ENCODE peak calls at places on chromosomes 6 and 20, in six cellular contexts. T is lower lobe of right lung, B is body of pancreas, S is A549, X is MM.1S, M is cardiac fibroblast. K is an unnamed sample.
A peak's percentile ranks its signal among the peaks of the same experiment; 100 is the strongest.

GRCh38 chr6:36029464-36029863 is 1.9 kb downstream of the MAPK14 start:
- DNase-seq in T (no peak), B (no peak), S (no peak), X (no peak), M (peak; percentile 91), K (no peak)

GRCh38 chr6:51398064-51398740 is 579.5 kb downstream of the TFAP2B start:
- DNase-seq in T (peak; percentile 47), B (no peak), S (no peak), X (no peak), M (no peak), K (no peak)

GRCh38 chr6:50270427-50270826 is 220.7 kb upstream of the DEFB112 start:
- DNase-seq in T (no peak), B (no peak), S (no peak), X (no peak), M (no peak), K (no peak)

GRCh38 chr6:77368660-77369313 is 94.5 kb downstream of the HTR1B start:
- DNase-seq in T (peak; percentile 72), B (peak; percentile 74), S (no peak), X (peak; percentile 28), M (peak; percentile 28), K (no peak)

GRCh38 chr6:15148356-15149058 is 97.4 kb upstream of the JARID2 start:
- DNase-seq in T (no peak), B (no peak), S (no peak), X (no peak), M (peak; percentile 14), K (no peak)

GRCh38 chr6:36838896-36839818 is at the start of gene CPNE5:
- DNase-seq in T (no peak), B (no peak), S (no peak), X (no peak), M (no peak), K (no peak)

GRCh38 chr6:56906752-56907151 is 48.2 kb upstream of the BEND6 start:
- DNase-seq in T (no peak), B (no peak), S (no peak), X (no peak), M (no peak), K (no peak)

GRCh38 chr20:58094160-58094559 is 134.3 kb downstream of the ANKRD60 start:
- DNase-seq in T (no peak), B (no peak), S (no peak), X (no peak), M (no peak), K (no peak)

GRCh38 chr6:128519931-128520435 is 416 bp downstream of the PTPRK start:
- DNase-seq in T (peak; percentile 70), B (peak; percentile 71), S (no peak), X (peak; percentile 42), M (no peak), K (peak; percentile 59)

GRCh38 chr6:105550961-105551625 is 148.2 kb upstream of the PREP start:
- DNase-seq in T (no peak), B (no peak), S (no peak), X (no peak), M (no peak), K (no peak)

GRCh38 chr6:159107451-159108260 is 61.5 kb upstream of the FNDC1 start:
- DNase-seq in T (no peak), B (no peak), S (no peak), X (peak; percentile 51), M (no peak), K (no peak)

GRCh38 chr20:16615199-16615598 is 42.0 kb upstream of the KIF16B start:
- DNase-seq in T (no peak), B (no peak), S (no peak), X (no peak), M (peak; percentile 99), K (peak; percentile 43)

GRCh38 chr20:40262219-40262618 is 426.8 kb downstream of the MAFB start:
- DNase-seq in T (no peak), B (no peak), S (no peak), X (no peak), M (no peak), K (no peak)

GRCh38 chr6:37860226-37860839 is 40.8 kb downstream of the ZFAND3 start:
- DNase-seq in T (no peak), B (peak; percentile 41), S (peak; percentile 12), X (peak; percentile 21), M (peak; percentile 67), K (no peak)

GRCh38 chr20:33261465-33261864 is 21.5 kb upstream of the BPIFB1 start:
- DNase-seq in T (no peak), B (no peak), S (no peak), X (no peak), M (no peak), K (no peak)

GRCh38 chr20:33259371-33259770 is 23.6 kb downstream of the BPIFA1 start:
- DNase-seq in T (no peak), B (no peak), S (no peak), X (no peak), M (no peak), K (no peak)

GRCh38 chr20:33267691-33268090 is 15.3 kb upstream of the BPIFB1 start:
- DNase-seq in T (no peak), B (no peak), S (no peak), X (no peak), M (no peak), K (no peak)

GRCh38 chr20:33263784-33264183 is 19.2 kb upstream of the BPIFB1 start:
- DNase-seq in T (no peak), B (no peak), S (no peak), X (no peak), M (no peak), K (no peak)

DNA sequence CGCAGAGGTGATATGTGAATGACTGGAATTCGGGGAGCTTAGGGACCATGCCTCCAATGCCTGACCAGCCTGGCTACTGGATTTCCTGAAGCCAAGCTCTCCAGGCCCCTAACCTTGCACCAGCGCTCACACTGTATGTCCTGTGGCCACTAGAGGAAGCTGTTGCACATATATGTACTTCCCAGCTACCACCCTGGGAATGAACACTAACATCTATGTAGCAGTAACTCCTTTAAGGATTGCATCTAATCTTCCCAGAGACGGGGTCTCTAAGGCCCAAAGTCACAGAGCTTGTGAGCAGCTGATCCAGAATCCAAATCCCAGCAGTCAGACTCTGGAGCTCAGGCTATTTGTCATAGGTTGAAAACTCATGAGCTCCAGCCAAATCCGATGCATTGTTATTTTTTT is 20.4 kb upstream of the BPIFB1 start:
- DNase-seq in T (no peak), B (peak; percentile 42), S (no peak), X (no peak), M (peak; percentile 76), K (no peak)
- TF ChIP-seq CTCF in T (peak; percentile 47), B (peak; percentile 38), S (peak; percentile 49), X (peak; percentile 39), M (peak; percentile 89), K (no peak)

GRCh38 chr6:44399991-44400390 is 12.5 kb downstream of the CDC5L start:
- DNase-seq in T (no peak), B (no peak), S (no peak), X (no peak), M (peak; percentile 42), K (no peak)

GRCh38 chr6:44396968-44397367 is 9.5 kb downstream of the CDC5L start:
- DNase-seq in T (no peak), B (no peak), S (no peak), X (no peak), M (no peak), K (no peak)

GRCh38 chr6:44395501-44395900 is 8.0 kb downstream of the CDC5L start:
- DNase-seq in T (no peak), B (no peak), S (no peak), X (no peak), M (no peak), K (no peak)

GRCh38 chr6:44400572-44400971 is 13.1 kb downstream of the CDC5L start:
- DNase-seq in T (no peak), B (no peak), S (no peak), X (no peak), M (no peak), K (no peak)

DNA sequence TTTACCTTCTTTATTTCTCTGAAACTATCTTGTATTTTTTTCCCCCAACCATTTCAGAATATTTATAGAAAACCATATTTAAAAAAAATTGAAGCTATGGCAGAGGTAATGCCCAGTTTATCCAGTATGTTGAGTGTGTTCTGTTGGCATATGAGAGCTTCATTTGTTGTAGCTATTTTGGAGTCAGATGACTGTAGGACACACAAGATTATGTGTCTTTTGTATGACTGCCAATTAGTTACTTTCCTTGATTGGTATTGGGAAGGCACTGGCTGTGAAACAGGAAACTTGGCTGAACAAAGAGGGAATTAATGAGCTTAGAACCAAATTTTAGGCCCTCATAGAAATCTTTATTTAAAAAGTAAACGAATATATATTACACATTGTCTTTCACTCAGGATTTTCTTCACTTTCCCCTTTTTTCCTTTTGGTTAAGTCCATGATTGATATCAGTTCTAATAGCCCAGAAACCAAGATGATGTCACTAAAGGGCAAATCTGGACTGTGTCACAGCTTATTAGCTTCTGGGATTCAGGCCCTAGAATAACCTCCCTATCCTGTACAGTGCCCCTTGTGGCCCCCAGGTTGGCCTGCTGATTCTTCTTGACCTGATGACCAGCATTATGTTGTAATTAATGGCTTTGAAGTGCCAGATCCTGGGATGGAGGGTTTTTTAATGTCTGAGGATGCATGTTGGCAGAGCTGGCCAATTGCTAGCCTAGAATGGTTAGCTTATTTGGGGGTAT is 10.1 kb downstream of the CDC5L start:
- DNase-seq in T (no peak), B (no peak), S (no peak), X (no peak), M (no peak), K (no peak)
- TF ChIP-seq CTCF in T (no peak), B (no peak), S (no peak), X (no peak), M (no peak), K (no peak)

DNA sequence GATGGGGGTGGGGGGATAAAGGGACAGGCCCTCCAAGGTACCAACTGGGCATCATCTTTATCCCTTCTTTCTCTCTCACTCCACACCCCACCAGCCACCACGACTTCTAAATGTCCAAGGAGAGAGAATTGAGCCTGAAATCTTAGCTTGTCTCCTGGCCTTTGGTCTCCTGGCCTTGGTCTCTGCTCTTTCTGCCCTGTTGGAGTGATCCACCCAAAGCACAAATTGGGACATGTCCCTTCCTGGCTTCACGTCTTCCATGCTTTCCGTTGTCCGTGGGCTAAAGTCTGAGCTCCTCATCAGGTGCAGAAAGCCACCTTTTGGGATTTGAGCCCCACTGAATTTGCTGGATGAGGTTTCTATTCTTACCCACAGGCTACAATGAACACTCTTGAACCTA is 8.4 kb downstream of the ADIG start:
- DNase-seq in T (no peak), B (no peak), S (no peak), X (no peak), M (no peak), K (no peak)
- TF ChIP-seq CTCF in T (no peak), B (no peak), S (no peak), X (no peak), M (no peak), K (no peak)

GRCh38 chr6:168713839-168714238 is 272.9 kb downstream of the SMOC2 start:
- DNase-seq in T (no peak), B (peak; percentile 67), S (peak; percentile 63), X (no peak), M (peak; percentile 12), K (no peak)
- TF ChIP-seq CTCF in T (peak; percentile 27), B (peak; percentile 34), S (peak; percentile 14), X (no peak), M (peak; percentile 30), K (no peak)

GRCh38 chr6:157774153-157775135 is 48.6 kb upstream of the SNX9 start:
- DNase-seq in T (no peak), B (no peak), S (no peak), X (no peak), M (peak; percentile 35), K (no peak)
- TF ChIP-seq CTCF in T (no peak), B (no peak), S (no peak), X (no peak), M (no peak), K (no peak)

K was measured in ovary.